ENCODE peak calls at places on chromosomes 13 and 19, in ten cellular contexts. U is Peyer's patch, Z is fibroblast of lung, E is brain microvascular endothelial cell, J is OCI-LY7, C is HFF-Myc, Q is transverse colon, M is cardiac fibroblast, R is mammary epithelial cell, I is pancreas. L is an unnamed sample.
A peak's percentile ranks its signal among the peaks of the same experiment; 100 is the strongest.

GRCh38 chr13:93496985-93497673 is 270.5 kb downstream of the GPC6 start:
- DNase-seq in Z (peak; percentile 34), I (no peak), C (no peak), J (no peak), Q (no peak), R (no peak), E (no peak), M (peak; percentile 26), U (no peak), L (no peak)

GRCh38 chr13:43411741-43412140 is 375.0 kb downstream of the ENOX1 start:
- DNase-seq in J (no peak), U (no peak), C (no peak), R (no peak), Z (peak; percentile 39), M (no peak), Q (peak; percentile 19), E (no peak), I (no peak), L (no peak)

GRCh38 chr13:107211073-107211472 is 643.1 kb upstream of the ARGLU1 start:
- DNase-seq in M (peak; percentile 90), Z (peak; percentile 92), U (peak; percentile 74), C (peak; percentile 31), J (peak; percentile 42), I (peak; percentile 65), E (peak; percentile 93), R (peak; percentile 59), Q (peak; percentile 78), L (peak; percentile 71)

GRCh38 chr13:107928762-107929161 is 286.6 kb downstream of the LIG4 start:
- DNase-seq in E (no peak), Z (no peak), I (no peak), R (no peak), U (no peak), M (no peak), J (no peak), Q (no peak), C (no peak), L (no peak)

GRCh38 chr13:32211788-32212187 is 103.4 kb downstream of the ZAR1L start:
- DNase-seq in Z (peak; percentile 94), C (peak; percentile 95), I (no peak), R (no peak), U (no peak), J (no peak), E (peak; percentile 67), M (peak; percentile 81), Q (no peak), L (peak; percentile 67)

GRCh38 chr19:37468961-37469777 is at the start of gene ZNF570:
- DNase-seq in U (peak; percentile 91), Z (peak; percentile 90), R (peak; percentile 86), M (peak; percentile 92), I (peak; percentile 89), J (peak; percentile 84), Q (peak; percentile 91), C (peak; percentile 45), E (peak; percentile 82), L (peak; percentile 56)

GRCh38 chr19:39083983-39084731 is at the start of gene ACP7:
- DNase-seq in R (no peak), I (peak; percentile 38), U (no peak), M (no peak), Z (no peak), C (no peak), J (no peak), E (no peak), Q (no peak), L (no peak)

GRCh38 chr13:76795701-76796695 is 90.2 kb downstream of the KCTD12 start:
- DNase-seq in E (peak; percentile 65), M (no peak), Q (no peak), Z (peak; percentile 45), U (no peak), C (no peak), R (no peak), I (no peak), J (no peak), L (no peak)

GRCh38 chr13:27064252-27064995 is 107.2 kb downstream of the USP12 start:
- DNase-seq in Z (no peak), E (no peak), C (no peak), Q (no peak), R (no peak), I (no peak), U (no peak), M (no peak), J (no peak), L (no peak)

GRCh38 chr19:7673995-7674667 is 2.8 kb upstream of the MCEMP1 start:
- DNase-seq in M (peak; percentile 60), I (peak; percentile 46), E (peak; percentile 50), U (peak; percentile 73), R (peak; percentile 41), J (peak; percentile 66), C (peak; percentile 42), Z (peak; percentile 78), Q (peak; percentile 77), L (no peak)

GRCh38 chr19:55224038-55224665 is 4.4 kb downstream of the TMEM86B start:
- DNase-seq in C (no peak), M (no peak), E (no peak), J (no peak), Q (no peak), R (no peak), Z (no peak), U (peak; percentile 42), I (no peak), L (no peak)

GRCh38 chr19:55223291-55224037 is 5.1 kb downstream of the TMEM86B start:
- DNase-seq in I (no peak), Q (no peak), M (no peak), Z (no peak), C (no peak), E (no peak), J (no peak), U (no peak), R (no peak), L (no peak)

GRCh38 chr19:55216461-55217198 is 7.3 kb upstream of the PTPRH start:
- DNase-seq in I (peak; percentile 81), Q (peak; percentile 86), M (peak; percentile 99), E (peak; percentile 99), R (peak; percentile 99), J (peak; percentile 69), Z (peak; percentile 99), C (peak; percentile 98), U (peak; percentile 89), L (peak; percentile 98)

GRCh38 chr19:55225415-55225958 is 3.1 kb downstream of the TMEM86B start:
- DNase-seq in J (no peak), I (no peak), Q (no peak), M (no peak), C (no peak), E (no peak), R (no peak), Z (no peak), U (no peak), L (no peak)

GRCh38 chr19:55220525-55220924 is 8.0 kb downstream of the TMEM86B start:
- DNase-seq in E (no peak), M (no peak), U (no peak), J (no peak), R (no peak), Z (no peak), I (no peak), C (no peak), Q (no peak), L (no peak)
- H3K4me3 ChIP-seq in E (no peak overlapping the region), M (no peak overlapping the region), U (no peak overlapping the region), J (no peak overlapping the region), R (no peak overlapping the region), Z (no peak overlapping the region), I (no peak overlapping the region), C (no peak overlapping the region), Q (no peak overlapping the region), L (no peak overlapping the region)

DNA sequence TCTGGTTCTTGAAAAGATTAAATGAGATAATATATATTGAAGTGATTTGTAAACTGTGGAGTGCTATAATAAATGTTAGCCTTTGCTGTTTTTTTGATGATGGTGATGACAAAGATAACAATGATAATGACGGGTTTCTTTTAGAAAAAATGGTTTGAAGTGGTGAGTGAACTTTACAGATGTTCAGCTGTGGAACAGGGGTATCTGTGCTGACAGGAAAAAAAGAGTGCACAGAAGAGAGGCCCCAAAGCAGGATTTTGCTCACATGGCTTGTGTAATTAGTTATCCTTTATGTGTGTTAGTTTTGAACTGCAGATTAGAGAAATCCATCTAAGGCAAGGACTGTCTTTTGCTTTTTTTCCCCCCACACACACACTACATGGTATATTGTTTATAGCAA is 119.2 kb downstream of the CYSLTR2 start:
- DNase-seq in U (no peak), J (no peak), Q (no peak), I (no peak), R (no peak), C (no peak), M (no peak), Z (no peak), E (no peak), L (no peak)
- H3K4me3 ChIP-seq in U (no peak overlapping the region), J (no peak overlapping the region), Q (no peak overlapping the region), I (no peak overlapping the region), R (no peak overlapping the region), C (no peak overlapping the region), M (no peak overlapping the region), Z (no peak overlapping the region), E (no peak overlapping the region), L (no peak overlapping the region)

GRCh38 chr19:30135797-30136196 is 193.8 kb downstream of the URI1 start:
- DNase-seq in U (peak; percentile 15), J (no peak), R (no peak), Z (no peak), E (no peak), Q (no peak), M (no peak), C (no peak), I (no peak), L (no peak)

GRCh38 chr19:30133803-30134202 is 191.8 kb downstream of the URI1 start:
- DNase-seq in Q (no peak), Z (no peak), U (peak; percentile 27), J (no peak), R (no peak), C (no peak), I (no peak), M (no peak), E (no peak), L (no peak)

GRCh38 chr19:30136591-30136990 is 194.6 kb downstream of the URI1 start:
- DNase-seq in E (no peak), I (no peak), C (no peak), R (no peak), M (no peak), Z (no peak), J (no peak), U (no peak), Q (no peak), L (no peak)

GRCh38 chr19:30132312-30133075 is 190.5 kb downstream of the URI1 start:
- DNase-seq in C (no peak), E (no peak), I (no peak), U (no peak), J (no peak), Z (no peak), Q (no peak), R (no peak), M (no peak), L (no peak)

GRCh38 chr19:30135358-30135757 is 193.3 kb downstream of the URI1 start:
- DNase-seq in R (no peak), I (no peak), Q (no peak), Z (no peak), C (no peak), J (no peak), U (no peak), M (no peak), E (no peak), L (no peak)
- H3K4me3 ChIP-seq in R (no peak overlapping the region), I (no peak overlapping the region), Q (no peak overlapping the region), Z (no peak overlapping the region), C (no peak overlapping the region), J (no peak overlapping the region), U (no peak overlapping the region), M (no peak overlapping the region), E (no peak overlapping the region), L (no peak overlapping the region)

DNA sequence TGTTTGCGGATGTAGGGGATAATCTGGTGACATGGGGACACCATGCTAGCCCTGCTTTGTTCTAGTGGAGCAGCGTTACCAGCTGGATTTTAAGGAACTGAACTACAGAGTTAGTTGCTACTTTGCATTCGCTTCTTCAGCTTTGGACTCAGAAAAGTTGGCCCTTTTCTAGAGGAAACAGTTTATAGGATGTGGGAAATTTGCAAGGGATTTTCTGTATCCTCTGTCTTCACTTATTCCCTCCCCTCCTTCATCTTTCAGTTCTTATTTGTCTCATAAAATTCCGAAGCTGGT is 2.1 kb downstream of the GATAD2A start:
- DNase-seq in C (no peak), Q (no peak), M (no peak), I (no peak), J (peak; percentile 16), E (no peak), R (no peak), U (no peak), Z (no peak), L (no peak)
- H3K4me3 ChIP-seq in C (peak overlapping the region; percentile 91), Q (no peak overlapping the region), M (no peak overlapping the region), I (no peak overlapping the region), J (peak overlapping the region; percentile 80), E (peak overlapping the region; percentile 78), R (no peak overlapping the region), U (peak overlapping the region; percentile 89), Z (peak overlapping the region; percentile 85), L (peak overlapping the region; percentile 83)